ENCODE peak calls at places on chromosome 9, in four cellular contexts. I is HCT116, T is H1, X is SK-N-MC. O is an unnamed sample.
A peak's percentile ranks its signal among the peaks of the same experiment; 100 is the strongest.

GRCh38 chr9:115616666-115617239 is 498.8 kb upstream of the TNC start:
- DNase-seq in I (no peak), T (no peak), X (peak; percentile 96), O (no peak)

GRCh38 chr9:129221233-129221632 is 43.2 kb upstream of the IER5L start:
- DNase-seq in I (no peak), T (no peak), X (no peak), O (no peak)

GRCh38 chr9:70260007-70260443 is 1.2 kb downstream of the SMC5 start:
- DNase-seq in I (no peak), T (no peak), X (no peak), O (no peak)

GRCh38 chr9:5578698-5579085 is 50.2 kb upstream of the RIC1 start:
- DNase-seq in I (no peak), T (no peak), X (no peak), O (peak; percentile 62)

GRCh38 chr9:94692601-94693000 is 33.9 kb upstream of the AOPEP start:
- DNase-seq in I (no peak), T (no peak), X (no peak), O (no peak)

GRCh38 chr9:112439171-112439570 is 47.5 kb upstream of the KIAA1958 start:
- DNase-seq in I (no peak), T (no peak), X (no peak), O (no peak)

GRCh38 chr9:127519301-127520166 is 68.2 kb downstream of the LRSAM1 start:
- DNase-seq in I (no peak), T (no peak), X (no peak), O (peak; percentile 95)

GRCh38 chr9:90100014-90100413 is 495.2 kb downstream of the GADD45G start:
- DNase-seq in I (no peak), T (no peak), X (no peak), O (no peak)

GRCh38 chr9:18297532-18297872 is 176.5 kb upstream of the ADAMTSL1 start:
- DNase-seq in I (no peak), T (no peak), X (no peak), O (no peak)

GRCh38 chr9:116656977-116657376 is 30.1 kb upstream of the TRIM32 start:
- DNase-seq in I (no peak), T (no peak), X (no peak), O (no peak)

GRCh38 chr9:97563458-97564135 is 62.1 kb downstream of the TMOD1 start:
- DNase-seq in I (no peak), T (peak; percentile 27), X (no peak), O (peak; percentile 84)

GRCh38 chr9:83957029-83957513 is 22.9 kb downstream of the HNRNPK start:
- DNase-seq in I (no peak), T (no peak), X (no peak), O (no peak)

GRCh38 chr9:38026021-38026809 is 42.8 kb downstream of the SHB start:
- DNase-seq in I (no peak), T (no peak), X (peak; percentile 37), O (peak; percentile 98)

GRCh38 chr9:38024036-38024681 is 44.9 kb downstream of the SHB start:
- DNase-seq in I (no peak), T (no peak), X (peak; percentile 47), O (peak; percentile 22)

GRCh38 chr9:38023661-38024035 is 45.4 kb downstream of the SHB start:
- DNase-seq in I (no peak), T (no peak), X (no peak), O (no peak)

GRCh38 chr9:38026840-38027527 is 42.0 kb downstream of the SHB start:
- DNase-seq in I (no peak), T (no peak), X (no peak), O (no peak)

DNA sequence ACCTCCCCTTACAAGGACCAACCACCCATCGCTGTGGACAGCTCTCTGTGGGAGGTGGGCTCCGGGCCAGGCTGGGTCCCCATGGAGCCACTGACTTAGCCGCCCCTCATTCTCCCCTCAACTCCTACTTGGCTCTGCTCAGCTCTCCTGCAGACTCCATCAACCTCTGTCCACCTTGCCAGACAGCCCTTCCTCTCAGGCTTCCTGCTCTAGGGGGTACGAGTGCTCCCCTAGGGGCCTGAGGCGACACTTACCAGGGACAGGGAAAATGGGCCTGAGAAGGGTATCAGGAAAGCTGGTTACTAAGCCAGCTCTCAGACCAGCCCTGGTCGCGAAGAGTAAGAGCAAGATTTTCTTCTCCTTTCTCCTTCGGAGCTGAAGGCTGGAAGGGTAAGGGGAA is 43.9 kb downstream of the SHB start:
- DNase-seq in I (no peak), T (no peak), X (no peak), O (peak; percentile 21)
- H3K9ac ChIP-seq in I (peak overlapping the region; percentile 51), T (no peak overlapping the region), X (no peak overlapping the region), O (peak overlapping the region; percentile 85)

GRCh38 chr9:33041459-33042188 is 16.6 kb downstream of the DNAJA1 start:
- DNase-seq in I (no peak), T (no peak), X (no peak), O (no peak)

GRCh38 chr9:33044677-33045282 is 19.7 kb downstream of the DNAJA1 start:
- DNase-seq in I (no peak), T (no peak), X (no peak), O (no peak)

GRCh38 chr9:33042528-33042927 is 17.5 kb downstream of the DNAJA1 start:
- DNase-seq in I (no peak), T (no peak), X (no peak), O (no peak)

GRCh38 chr9:33044162-33044673 is 19.1 kb downstream of the DNAJA1 start:
- DNase-seq in I (no peak), T (peak; percentile 83), X (peak; percentile 28), O (peak; percentile 92)

DNA sequence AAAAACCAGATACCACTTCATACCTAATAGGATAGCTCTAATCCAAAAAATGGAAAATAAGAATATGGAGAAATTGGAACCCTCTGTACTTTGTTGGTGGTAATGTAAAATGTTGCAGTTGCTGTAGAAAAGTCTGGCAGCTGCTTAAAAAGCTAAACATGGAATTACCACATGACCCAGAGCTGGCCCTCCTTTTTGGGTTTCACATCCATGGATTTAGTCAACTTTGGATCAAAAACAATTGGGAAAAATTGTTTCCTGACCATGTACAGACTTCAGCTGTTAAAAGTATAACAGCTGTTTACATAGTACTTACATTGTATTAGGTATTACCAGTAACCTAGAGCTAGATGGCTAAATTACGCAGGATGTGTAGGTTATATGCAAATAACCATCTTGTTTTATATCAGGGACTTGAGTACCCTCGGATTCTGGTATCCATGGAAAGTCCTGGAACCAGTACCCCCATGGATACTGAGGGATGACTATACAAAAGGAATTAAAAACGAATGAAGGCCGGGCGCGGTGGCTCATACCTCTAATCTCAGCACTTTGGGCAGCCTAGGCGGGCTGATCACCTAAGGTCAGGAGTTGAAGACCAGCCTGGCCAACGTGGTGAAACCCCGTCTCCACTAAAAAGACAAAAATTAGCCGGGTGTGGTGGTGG is 15.9 kb downstream of the DNAJA1 start:
- DNase-seq in I (no peak), T (no peak), X (no peak), O (no peak)
- TF ChIP-seq POLR2AphosphoS5 in I (no peak), T (peak; percentile 19), X (no peak), O (no peak)

GRCh38 chr9:124012368-124013262 is 1.0 kb downstream of the LHX2 start:
- DNase-seq in I (no peak), T (peak; percentile 73), X (no peak), O (no peak)
- TF ChIP-seq EZH2 in I (no peak), T (peak; percentile 99), X (no peak), O (peak; percentile 99)

GRCh38 chr9:81669011-81669739 is 20.2 kb downstream of the TLE1 start:
- DNase-seq in I (no peak), T (no peak), X (no peak), O (no peak)

GRCh38 chr9:81661339-81661738 is 28.0 kb downstream of the TLE1 start:
- DNase-seq in I (no peak), T (no peak), X (peak; percentile 45), O (no peak)

GRCh38 chr9:81665514-81665838 is 23.9 kb downstream of the TLE1 start:
- DNase-seq in I (no peak), T (no peak), X (no peak), O (no peak)

GRCh38 chr9:81664638-81665513 is 24.5 kb downstream of the TLE1 start:
- DNase-seq in I (no peak), T (no peak), X (no peak), O (no peak)

GRCh38 chr9:81666123-81666522 is 23.2 kb downstream of the TLE1 start:
- DNase-seq in I (no peak), T (no peak), X (no peak), O (no peak)
- H3K9ac ChIP-seq in I (no peak overlapping the region), T (no peak overlapping the region), X (no peak overlapping the region), O (no peak overlapping the region)

GRCh38 chr9:81313877-81314276 is 375.5 kb downstream of the TLE1 start:
- DNase-seq in I (no peak), T (no peak), X (no peak), O (no peak)

GRCh38 chr9:81318571-81318970 is 370.8 kb downstream of the TLE1 start:
- DNase-seq in I (no peak), T (no peak), X (no peak), O (peak; percentile 18)

GRCh38 chr9:81317939-81318338 is 371.4 kb downstream of the TLE1 start:
- DNase-seq in I (no peak), T (no peak), X (no peak), O (no peak)

GRCh38 chr9:81314525-81314924 is 374.8 kb downstream of the TLE1 start:
- DNase-seq in I (no peak), T (no peak), X (no peak), O (no peak)

DNA sequence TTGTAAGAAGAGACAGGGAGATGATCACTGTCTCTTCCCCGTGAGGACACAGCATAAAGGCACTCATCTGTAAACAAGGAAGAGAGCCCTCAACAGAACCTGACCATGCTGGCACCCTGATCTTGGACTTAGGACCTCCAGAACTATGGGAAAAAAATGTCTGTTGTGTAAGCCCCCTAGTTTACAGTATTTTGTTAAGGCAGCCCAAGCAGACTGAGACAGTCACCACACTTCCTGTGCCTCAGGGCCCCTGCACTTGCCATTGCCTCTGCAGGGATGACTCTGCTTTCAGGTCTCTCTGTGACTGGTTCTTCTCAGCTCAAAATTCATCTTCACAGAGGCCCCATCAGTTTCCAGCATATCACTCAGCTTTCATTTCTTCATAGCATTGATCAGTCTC is 372.1 kb downstream of the TLE1 start:
- DNase-seq in I (no peak), T (no peak), X (no peak), O (no peak)
- TF ChIP-seq POLR2AphosphoS5 in I (no peak), T (no peak), X (no peak), O (no peak)

GRCh38 chr9:136712690-136713554 is 550 bp downstream of the DIPK1B start:
- DNase-seq in I (no peak), T (no peak), X (no peak), O (no peak)
- TF ChIP-seq EZH2 in I (no peak), T (no peak), X (no peak), O (no peak)